ENCODE peak calls at places on chromosomes 5 and 9, in seven cellular contexts. D, T, U, O, C, E and N are unnamed samples.

GRCh38 chr5:139764250-139764791 is 31.3 kb upstream of the PSD2 start:
- DNase-seq in D (no peak), T (no peak), U (no peak), O (peak), C (no peak), E (peak), N (no peak)

GRCh38 chr5:76974768-76975167 is 21.9 kb downstream of the CRHBP start:
- DNase-seq in D (no peak), T (no peak), U (no peak), O (no peak), C (no peak), E (no peak), N (no peak)

GRCh38 chr9:98329281-98329680 is 73.8 kb upstream of the TBC1D2 start:
- DNase-seq in D (no peak), T (no peak), U (no peak), O (no peak), C (no peak), E (no peak), N (no peak)

GRCh38 chr5:144275329-144275728 is 104.7 kb downstream of the KCTD16 start:
- DNase-seq in D (no peak), T (no peak), U (no peak), O (peak), C (no peak), E (no peak), N (no peak)

GRCh38 chr5:69326365-69326764 is 6.2 kb downstream of the CCDC125 start:
- DNase-seq in D (no peak), T (no peak), U (no peak), O (no peak), C (no peak), E (no peak), N (no peak)

GRCh38 chr5:78778538-78778937 is 130.0 kb upstream of the LHFPL2 start:
- DNase-seq in D (no peak), T (no peak), U (no peak), O (peak), C (no peak), E (no peak), N (no peak)

GRCh38 chr9:124934290-124934689 is 6.6 kb downstream of the GOLGA1 start:
- DNase-seq in D (no peak), T (no peak), U (no peak), O (peak), C (no peak), E (no peak), N (peak)

GRCh38 chr9:134601764-134602163 is 39.8 kb upstream of the COL5A1 start:
- DNase-seq in D (no peak), T (no peak), U (no peak), O (peak), C (no peak), E (no peak), N (no peak)

GRCh38 chr5:107241841-107242240 is 428.9 kb downstream of the EFNA5 start:
- DNase-seq in D (no peak), T (no peak), U (no peak), O (no peak), C (no peak), E (no peak), N (no peak)

GRCh38 chr5:122683631-122684030 is 91.2 kb upstream of the SNX2 start:
- DNase-seq in D (no peak), T (no peak), U (no peak), O (no peak), C (no peak), E (no peak), N (no peak)

DNA sequence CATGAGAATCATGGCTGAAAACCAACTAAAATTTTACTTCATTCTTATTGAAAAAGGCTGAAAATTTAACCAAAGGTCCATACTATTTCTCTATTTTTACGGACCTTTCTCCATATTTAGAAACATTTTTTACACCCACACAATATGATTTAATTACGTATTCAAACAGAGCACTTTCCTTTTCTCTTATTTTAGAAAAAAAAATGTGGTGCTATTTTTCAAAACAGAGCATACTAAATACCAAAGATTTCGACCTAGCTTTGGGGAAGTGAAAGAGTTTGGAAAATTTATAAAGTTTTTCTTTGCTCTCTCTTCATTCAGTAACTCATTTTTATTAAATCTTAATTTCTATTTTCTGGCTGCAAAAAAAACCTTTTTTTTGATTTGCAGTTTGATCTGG is 38.1 kb downstream of the RNF145 start:
- DNase-seq in D (no peak), T (no peak), U (no peak), O (no peak), C (no peak), E (no peak), N (no peak)
- TF ChIP-seq CTCF in D (no peak), T (no peak), U (no peak), O (no peak), C (no peak), E (no peak), N (no peak)

DNA sequence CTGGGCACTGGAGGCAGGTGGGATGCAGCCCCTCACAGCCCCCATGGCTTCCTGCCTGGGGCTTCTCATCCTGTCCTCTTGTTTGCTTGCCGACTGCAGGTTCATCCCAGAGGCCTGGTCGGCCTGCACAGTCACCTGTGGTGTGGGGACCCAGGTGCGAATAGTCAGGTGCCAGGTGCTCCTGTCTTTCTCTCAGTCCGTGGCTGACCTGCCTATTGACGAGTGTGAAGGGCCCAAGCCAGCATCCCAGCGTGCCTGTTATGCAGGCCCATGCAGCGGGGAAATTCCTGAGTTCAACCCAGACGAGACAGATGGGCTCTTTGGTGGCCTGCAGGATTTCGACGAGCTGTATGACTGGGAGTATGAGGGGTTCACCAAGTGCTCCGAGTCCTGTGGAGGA is 232.7 kb downstream of the ADAMTSL1 start:
- DNase-seq in D (no peak), T (no peak), U (no peak), O (no peak), C (no peak), E (no peak), N (no peak)
- H3K4me3 ChIP-seq in D (no peak), T (no peak), U (no peak), O (no peak), C (no peak), E (no peak), N (no peak)

DNA sequence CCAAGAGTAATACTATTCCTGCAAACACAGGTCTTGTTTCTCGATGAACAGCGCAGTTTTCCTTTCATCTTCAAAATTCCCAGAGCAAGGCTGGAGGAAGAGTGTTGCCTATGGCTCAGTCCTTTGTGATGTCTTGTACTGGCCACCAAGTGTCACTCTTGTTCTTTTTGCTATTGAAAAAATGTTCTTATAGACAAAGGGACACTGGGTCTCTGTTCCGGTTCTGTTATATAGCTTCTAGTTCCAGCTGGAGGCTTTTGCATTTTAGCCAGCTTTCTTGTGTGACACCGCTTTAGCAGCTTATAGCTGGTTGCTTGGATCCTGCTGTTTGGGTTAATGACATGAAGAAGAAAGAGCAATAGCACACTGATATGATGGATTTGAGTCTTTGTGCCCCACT is 343.7 kb upstream of the KCNN2 start:
- DNase-seq in D (no peak), T (no peak), U (no peak), O (no peak), C (no peak), E (no peak), N (no peak)
- TF ChIP-seq CTCF in D (no peak), T (no peak), U (no peak), O (no peak), C (peak), E (peak), N (no peak)

DNA sequence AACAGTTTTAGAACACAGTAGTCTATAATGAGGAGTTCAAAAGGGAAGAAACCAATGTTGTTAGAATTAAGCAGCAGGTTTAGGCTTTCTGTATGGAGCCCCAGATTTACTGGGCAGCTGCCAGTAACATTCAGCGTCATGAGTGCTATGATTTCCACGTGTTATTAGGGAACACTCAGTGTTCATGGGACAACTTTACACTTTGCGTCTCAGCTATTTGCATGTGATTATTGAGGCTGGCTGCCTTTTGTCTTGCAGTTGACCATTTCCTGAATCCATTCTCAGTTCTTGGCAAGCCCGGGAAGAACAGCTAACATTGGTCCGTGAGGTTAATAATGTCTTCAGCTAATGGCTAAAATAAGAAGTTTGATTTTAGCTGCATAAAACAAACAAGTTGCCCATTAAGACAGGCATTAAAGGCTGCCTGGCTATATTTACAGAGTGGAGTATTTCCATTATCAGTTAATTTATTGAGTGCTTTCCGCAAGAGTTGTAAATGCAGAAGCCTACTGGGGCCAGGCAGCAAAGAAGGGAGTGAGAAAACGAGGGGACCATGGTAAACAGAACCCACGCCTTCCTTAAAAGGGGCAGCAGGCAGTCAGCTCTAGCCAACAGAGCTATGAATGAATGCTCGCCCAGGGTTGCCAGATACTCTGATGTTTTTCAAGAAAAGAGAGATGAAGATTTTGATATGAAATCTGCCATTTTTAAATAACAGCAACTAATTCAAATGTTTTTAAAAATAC is 120.9 kb downstream of the PIP5K1B start:
- DNase-seq in D (no peak), T (no peak), U (no peak), O (no peak), C (no peak), E (no peak), N (no peak)
- H3K4me3 ChIP-seq in D (no peak), T (no peak), U (no peak), O (no peak), C (no peak), E (no peak), N (no peak)